ENCODE peak calls at places on chromosomes 2 and 18, in seven cellular contexts. One of them, this sample, is unnamed.
A peak's percentile ranks its signal among the peaks of the same experiment; 100 is the strongest.

GRCh38 chr2:52220393-52220792 is 1188.5 kb upstream of the NRXN1 start:
- DNase-seq in psoas muscle: no peak
- DNase-seq in OCI-LY7: no peak
- DNase-seq in A549: no peak
- DNase-seq in mesenchymal stem cell: no peak
- DNase-seq in aorta: no peak
- DNase-seq in trophoblast cell: no peak
- DNase-seq in this sample: no peak

GRCh38 chr2:148096012-148096411 is 75.1 kb downstream of the MBD5 start:
- DNase-seq in psoas muscle: no peak
- DNase-seq in OCI-LY7: no peak
- DNase-seq in A549: no peak
- DNase-seq in mesenchymal stem cell: peak; percentile 8
- DNase-seq in aorta: no peak
- DNase-seq in trophoblast cell: no peak
- DNase-seq in this sample: no peak

GRCh38 chr2:102137138-102137537 is 5.4 kb upstream of the IL1R1 start:
- DNase-seq in psoas muscle: no peak
- DNase-seq in OCI-LY7: no peak
- DNase-seq in A549: no peak
- DNase-seq in mesenchymal stem cell: no peak
- DNase-seq in aorta: no peak
- DNase-seq in trophoblast cell: no peak
- DNase-seq in this sample: no peak

GRCh38 chr18:3402962-3403585 is 46.9 kb upstream of the TGIF1 start:
- DNase-seq in psoas muscle: no peak
- DNase-seq in OCI-LY7: peak; percentile 68
- DNase-seq in A549: no peak
- DNase-seq in mesenchymal stem cell: peak; percentile 50
- DNase-seq in aorta: no peak
- DNase-seq in trophoblast cell: no peak
- DNase-seq in this sample: no peak

GRCh38 chr18:3150688-3151087 is 69.1 kb downstream of the MYOM1 start:
- DNase-seq in psoas muscle: no peak
- DNase-seq in OCI-LY7: no peak
- DNase-seq in A549: no peak
- DNase-seq in mesenchymal stem cell: no peak
- DNase-seq in aorta: no peak
- DNase-seq in trophoblast cell: no peak
- DNase-seq in this sample: no peak

GRCh38 chr18:78896111-78896510 is 83.5 kb upstream of the SALL3 start:
- DNase-seq in psoas muscle: no peak
- DNase-seq in OCI-LY7: no peak
- DNase-seq in A549: no peak
- DNase-seq in mesenchymal stem cell: no peak
- DNase-seq in aorta: no peak
- DNase-seq in trophoblast cell: no peak
- DNase-seq in this sample: no peak

GRCh38 chr18:58026395-58026794 is 17.6 kb upstream of the NEDD4L start:
- DNase-seq in psoas muscle: no peak
- DNase-seq in OCI-LY7: no peak
- DNase-seq in A549: no peak
- DNase-seq in mesenchymal stem cell: no peak
- DNase-seq in aorta: no peak
- DNase-seq in trophoblast cell: no peak
- DNase-seq in this sample: no peak

GRCh38 chr2:43184339-43184895 is 42.0 kb downstream of the ZFP36L2 start:
- DNase-seq in psoas muscle: no peak
- DNase-seq in OCI-LY7: no peak
- DNase-seq in A549: peak; percentile 43
- DNase-seq in mesenchymal stem cell: peak; percentile 78
- DNase-seq in aorta: no peak
- DNase-seq in trophoblast cell: peak; percentile 40
- DNase-seq in this sample: no peak

GRCh38 chr18:32300914-32301313 is 111.1 kb downstream of the MEP1B start:
- DNase-seq in psoas muscle: no peak
- DNase-seq in OCI-LY7: no peak
- DNase-seq in A549: no peak
- DNase-seq in mesenchymal stem cell: no peak
- DNase-seq in aorta: no peak
- DNase-seq in trophoblast cell: no peak
- DNase-seq in this sample: no peak

GRCh38 chr2:159855153-159856140 is 57.4 kb upstream of the CD302 start:
- DNase-seq in psoas muscle: no peak
- DNase-seq in OCI-LY7: no peak
- DNase-seq in A549: no peak
- DNase-seq in mesenchymal stem cell: no peak
- DNase-seq in aorta: no peak
- DNase-seq in trophoblast cell: peak; percentile 16
- DNase-seq in this sample: no peak

GRCh38 chr2:45935791-45936622 is 284.5 kb downstream of the PRKCE start:
- DNase-seq in psoas muscle: peak; percentile 98
- DNase-seq in OCI-LY7: peak; percentile 68
- DNase-seq in A549: peak; percentile 95
- DNase-seq in mesenchymal stem cell: peak; percentile 97
- DNase-seq in aorta: peak; percentile 98
- DNase-seq in trophoblast cell: peak; percentile 91
- DNase-seq in this sample: peak; percentile 97

GRCh38 chr18:3118195-3119010 is 101.4 kb downstream of the MYOM1 start:
- DNase-seq in psoas muscle: no peak
- DNase-seq in OCI-LY7: no peak
- DNase-seq in A549: no peak
- DNase-seq in mesenchymal stem cell: no peak
- DNase-seq in aorta: no peak
- DNase-seq in trophoblast cell: peak; percentile 42
- DNase-seq in this sample: no peak

GRCh38 chr18:415627-416612 is 84.6 kb downstream of the COLEC12 start:
- DNase-seq in psoas muscle: no peak
- DNase-seq in OCI-LY7: no peak
- DNase-seq in A549: no peak
- DNase-seq in mesenchymal stem cell: peak; percentile 79
- DNase-seq in aorta: no peak
- DNase-seq in trophoblast cell: peak; percentile 22
- DNase-seq in this sample: no peak

GRCh38 chr2:105744091-105744908 is 412 bp upstream of the NCK2 start:
- DNase-seq in psoas muscle: peak; percentile 79
- DNase-seq in OCI-LY7: peak; percentile 79
- DNase-seq in A549: peak; percentile 47
- DNase-seq in mesenchymal stem cell: peak; percentile 83
- DNase-seq in aorta: peak; percentile 90
- DNase-seq in trophoblast cell: peak; percentile 33
- DNase-seq in this sample: no peak

GRCh38 chr2:21195326-21195725 is 71.6 kb downstream of the TDRD15 start:
- DNase-seq in psoas muscle: no peak
- DNase-seq in OCI-LY7: no peak
- DNase-seq in A549: no peak
- DNase-seq in mesenchymal stem cell: no peak
- DNase-seq in aorta: no peak
- DNase-seq in trophoblast cell: no peak
- DNase-seq in this sample: no peak

GRCh38 chr2:3237501-3237889 is 140.1 kb downstream of the EIPR1 start:
- DNase-seq in psoas muscle: no peak
- DNase-seq in OCI-LY7: no peak
- DNase-seq in A549: no peak
- DNase-seq in mesenchymal stem cell: no peak
- DNase-seq in aorta: no peak
- DNase-seq in trophoblast cell: no peak
- DNase-seq in this sample: no peak

GRCh38 chr2:175811966-175812365 is 190.1 kb downstream of the LNPK start:
- DNase-seq in psoas muscle: no peak
- DNase-seq in OCI-LY7: no peak
- DNase-seq in A549: no peak
- DNase-seq in mesenchymal stem cell: no peak
- DNase-seq in aorta: no peak
- DNase-seq in trophoblast cell: no peak
- DNase-seq in this sample: no peak

GRCh38 chr2:222884765-222885424 is 24.1 kb downstream of the ACSL3 start:
- DNase-seq in psoas muscle: no peak
- DNase-seq in OCI-LY7: no peak
- DNase-seq in A549: no peak
- DNase-seq in mesenchymal stem cell: no peak
- DNase-seq in aorta: no peak
- DNase-seq in trophoblast cell: no peak
- DNase-seq in this sample: no peak

GRCh38 chr2:109701362-109701761 is 87.2 kb downstream of the SOWAHC start:
- DNase-seq in psoas muscle: no peak
- DNase-seq in OCI-LY7: no peak
- DNase-seq in A549: no peak
- DNase-seq in mesenchymal stem cell: peak; percentile 14
- DNase-seq in aorta: no peak
- DNase-seq in trophoblast cell: no peak
- DNase-seq in this sample: no peak

GRCh38 chr2:133264951-133265949 is 303.0 kb downstream of the NCKAP5 start:
- DNase-seq in psoas muscle: peak; percentile 50
- DNase-seq in OCI-LY7: no peak
- DNase-seq in A549: peak; percentile 34
- DNase-seq in mesenchymal stem cell: no peak
- DNase-seq in aorta: no peak
- DNase-seq in trophoblast cell: no peak
- DNase-seq in this sample: no peak

GRCh38 chr18:37385846-37386435 is 179.7 kb downstream of the CELF4 start:
- DNase-seq in psoas muscle: no peak
- DNase-seq in OCI-LY7: peak; percentile 45
- DNase-seq in A549: no peak
- DNase-seq in mesenchymal stem cell: peak; percentile 30
- DNase-seq in aorta: no peak
- DNase-seq in trophoblast cell: no peak
- DNase-seq in this sample: no peak
- H3K4me3 ChIP-seq in psoas muscle: no peak overlapping the region
- H3K4me3 ChIP-seq in OCI-LY7: no peak overlapping the region
- H3K4me3 ChIP-seq in A549: no peak overlapping the region
- H3K4me3 ChIP-seq in mesenchymal stem cell: peak overlapping the region; percentile 28
- H3K4me3 ChIP-seq in aorta: no peak overlapping the region
- H3K4me3 ChIP-seq in trophoblast cell: no peak overlapping the region
- H3K4me3 ChIP-seq in this sample: no peak overlapping the region

DNA sequence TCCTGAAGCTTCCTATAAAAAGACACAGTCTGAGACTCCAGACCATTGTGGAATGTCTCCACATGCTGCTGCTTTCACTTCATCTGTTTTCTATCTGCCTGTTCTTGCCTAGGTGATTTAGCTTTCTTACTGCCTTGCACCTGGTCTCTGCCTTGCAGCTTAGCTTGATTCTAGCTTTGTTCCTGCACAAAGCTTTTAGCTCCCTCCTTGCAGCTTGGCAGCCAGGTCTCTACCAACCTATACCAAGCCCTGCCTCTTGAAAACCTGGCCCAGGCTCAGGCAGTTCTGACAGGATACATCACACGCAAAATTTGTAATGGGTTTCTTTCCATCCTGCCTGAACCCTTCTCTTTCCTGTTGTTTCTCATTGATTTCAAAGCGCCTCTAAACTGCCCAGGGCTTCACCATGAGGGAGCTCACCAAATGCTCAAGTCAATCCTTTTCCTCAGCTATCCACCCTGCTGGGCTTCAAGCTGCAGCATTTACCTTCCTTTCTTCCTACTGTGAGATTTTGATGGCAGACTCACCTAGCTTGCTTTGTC is 941.3 kb upstream of the NXPH2 start:
- DNase-seq in psoas muscle: no peak
- DNase-seq in OCI-LY7: no peak
- DNase-seq in A549: no peak
- DNase-seq in mesenchymal stem cell: no peak
- DNase-seq in aorta: no peak
- DNase-seq in trophoblast cell: no peak
- DNase-seq in this sample: no peak
- H3K27ac ChIP-seq in psoas muscle: no peak overlapping the region
- H3K27ac ChIP-seq in OCI-LY7: no peak overlapping the region
- H3K27ac ChIP-seq in A549: no peak overlapping the region
- H3K27ac ChIP-seq in mesenchymal stem cell: no peak overlapping the region
- H3K27ac ChIP-seq in aorta: no peak overlapping the region
- H3K27ac ChIP-seq in trophoblast cell: peak overlapping the region; percentile 16
- H3K27ac ChIP-seq in this sample: no peak overlapping the region

GRCh38 chr2:138722316-138722715 is 57.9 kb downstream of the NXPH2 start:
- DNase-seq in psoas muscle: peak; percentile 55
- DNase-seq in OCI-LY7: no peak
- DNase-seq in A549: no peak
- DNase-seq in mesenchymal stem cell: no peak
- DNase-seq in aorta: no peak
- DNase-seq in trophoblast cell: no peak
- DNase-seq in this sample: no peak
- H3K4me3 ChIP-seq in psoas muscle: no peak overlapping the region
- H3K4me3 ChIP-seq in OCI-LY7: no peak overlapping the region
- H3K4me3 ChIP-seq in A549: no peak overlapping the region
- H3K4me3 ChIP-seq in mesenchymal stem cell: no peak overlapping the region
- H3K4me3 ChIP-seq in aorta: no peak overlapping the region
- H3K4me3 ChIP-seq in trophoblast cell: no peak overlapping the region
- H3K4me3 ChIP-seq in this sample: no peak overlapping the region

GRCh38 chr2:230896346-230897115 is 28.5 kb downstream of the GPR55 start:
- DNase-seq in psoas muscle: no peak
- DNase-seq in OCI-LY7: no peak
- DNase-seq in A549: no peak
- DNase-seq in mesenchymal stem cell: no peak
- DNase-seq in aorta: peak; percentile 15
- DNase-seq in trophoblast cell: no peak
- DNase-seq in this sample: no peak

GRCh38 chr2:230898016-230898415 is 27.0 kb downstream of the GPR55 start:
- DNase-seq in psoas muscle: no peak
- DNase-seq in OCI-LY7: no peak
- DNase-seq in A549: no peak
- DNase-seq in mesenchymal stem cell: no peak
- DNase-seq in aorta: peak; percentile 51
- DNase-seq in trophoblast cell: no peak
- DNase-seq in this sample: peak; percentile 32

GRCh38 chr2:230893881-230894781 is 29.4 kb downstream of the ITM2C start:
- DNase-seq in psoas muscle: no peak
- DNase-seq in OCI-LY7: peak; percentile 23
- DNase-seq in A549: no peak
- DNase-seq in mesenchymal stem cell: no peak
- DNase-seq in aorta: peak; percentile 67
- DNase-seq in trophoblast cell: no peak
- DNase-seq in this sample: peak; percentile 6

GRCh38 chr2:230893338-230893737 is 28.6 kb downstream of the ITM2C start:
- DNase-seq in psoas muscle: no peak
- DNase-seq in OCI-LY7: no peak
- DNase-seq in A549: no peak
- DNase-seq in mesenchymal stem cell: no peak
- DNase-seq in aorta: peak; percentile 59
- DNase-seq in trophoblast cell: no peak
- DNase-seq in this sample: peak; percentile 63

DNA sequence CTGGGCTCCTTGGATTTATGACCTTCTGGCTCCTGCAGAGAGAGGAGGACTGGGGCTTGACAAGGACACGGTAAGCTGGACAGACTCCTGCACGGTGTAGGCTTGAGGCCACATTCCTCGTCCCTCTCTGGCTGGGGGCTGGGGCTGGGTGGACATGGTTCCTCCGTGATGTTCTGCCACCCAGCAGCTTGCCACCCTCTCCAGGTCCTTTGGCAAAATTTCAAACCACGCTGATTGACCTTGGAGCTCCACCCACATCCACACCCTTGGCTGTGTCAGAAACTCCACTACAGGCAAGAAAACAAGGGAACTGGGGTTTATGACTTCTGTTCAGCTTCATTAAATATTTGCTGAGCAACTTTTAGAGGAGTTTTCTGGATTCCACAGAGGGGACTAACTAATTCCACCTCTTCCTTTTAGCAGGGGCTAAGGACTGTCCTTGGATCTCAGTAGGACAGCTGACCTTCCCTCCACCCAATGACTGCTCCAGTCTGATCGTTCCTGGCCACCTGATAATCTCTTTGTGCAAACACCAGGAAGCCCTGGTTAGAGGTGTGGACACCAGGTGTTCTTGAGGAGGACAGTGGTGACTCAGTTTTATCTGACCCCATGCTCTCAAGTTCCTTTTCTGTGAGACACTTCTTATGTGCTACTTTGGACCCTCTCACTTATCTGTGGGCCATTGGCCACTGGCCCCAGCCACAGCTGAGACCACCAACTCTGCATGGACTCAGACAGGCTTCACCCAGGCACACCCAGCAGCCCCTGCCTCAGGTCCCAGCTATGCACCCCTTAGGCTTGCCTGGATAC is 29.3 kb downstream of the GPR55 start:
- DNase-seq in psoas muscle: no peak
- DNase-seq in OCI-LY7: no peak
- DNase-seq in A549: no peak
- DNase-seq in mesenchymal stem cell: no peak
- DNase-seq in aorta: peak; percentile 40
- DNase-seq in trophoblast cell: no peak
- DNase-seq in this sample: no peak
- H3K27ac ChIP-seq in psoas muscle: no peak overlapping the region
- H3K27ac ChIP-seq in OCI-LY7: no peak overlapping the region
- H3K27ac ChIP-seq in A549: no peak overlapping the region
- H3K27ac ChIP-seq in mesenchymal stem cell: no peak overlapping the region
- H3K27ac ChIP-seq in aorta: no peak overlapping the region
- H3K27ac ChIP-seq in trophoblast cell: no peak overlapping the region
- H3K27ac ChIP-seq in this sample: no peak overlapping the region

This sample was measured in tibial artery.